ENCODE peak calls at places on chromosomes 2 and 18, in five cellular contexts. S is cerebellum, U is naive B cell, C is GF-D8, P is Kasumi-1. W is an unnamed sample.

GRCh38 chr2:169845016-169845415 is 17.8 kb downstream of the UBR3 start:
- DNase-seq in S (no peak), U (no peak), C (no peak), P (no peak), W (no peak)

GRCh38 chr2:196170202-196170680 is 1.1 kb downstream of the STK17B start:
- DNase-seq in S (no peak), U (peak), C (no peak), P (peak), W (peak)

GRCh38 chr2:37529830-37530452 is 141.5 kb downstream of the CDC42EP3 start:
- DNase-seq in S (no peak), U (no peak), C (no peak), P (no peak), W (no peak)

GRCh38 chr2:130336877-130337734 is 5.6 kb upstream of the IMP4 start:
- DNase-seq in S (peak), U (peak), C (no peak), P (no peak), W (peak)

GRCh38 chr2:195318440-195319111 is 338.4 kb upstream of the SLC39A10 start:
- DNase-seq in S (peak), U (peak), C (peak), P (peak), W (peak)

GRCh38 chr2:6845903-6846302 is 19.8 kb downstream of the CMPK2 start:
- DNase-seq in S (no peak), U (no peak), C (no peak), P (no peak), W (peak)

GRCh38 chr18:76380791-76381405 is 114.1 kb downstream of the ZNF516 start:
- DNase-seq in S (no peak), U (no peak), C (no peak), P (no peak), W (no peak)

GRCh38 chr18:46260016-46260878 is 156.1 kb downstream of the HAUS1 start:
- DNase-seq in S (no peak), U (no peak), C (no peak), P (no peak), W (no peak)

W was measured in NAMALWA.